ENCODE peak calls at places on chromosomes 2 and 18, in six cellular contexts. Z is adrenal gland; P is GM12865; W is mucosa of descending colon; J is NCI-H1105 treated with DMSO at 0.1 percent for 48 hours; D is stimulated activated CD8-positive, alpha-beta memory T cell treated with anti-CD3 and anti-CD28 coated beads, Interleukin-15, amount 100 ng/mL, for 4 hours. H is an unnamed sample.
A peak's percentile ranks its signal among the peaks of the same experiment; 100 is the strongest.

GRCh38 chr2:168643979-168644378 is 158.5 kb upstream of the NOSTRIN start:
- DNase-seq in W (no peak), Z (no peak), P (no peak), J (no peak), D (no peak), H (no peak)

GRCh38 chr2:102755284-102755683 is 6.5 kb upstream of the TMEM182 start:
- DNase-seq in D (no peak), P (no peak), Z (no peak), J (no peak), W (no peak), H (no peak)

GRCh38 chr18:7084080-7084765 is 33.4 kb downstream of the LAMA1 start:
- DNase-seq in Z (peak; percentile 11), W (no peak), J (no peak), P (peak; percentile 2), D (no peak), H (no peak)

GRCh38 chr2:160507464-160507863 is 13.9 kb upstream of the RBMS1 start:
- DNase-seq in J (no peak), W (no peak), Z (no peak), P (no peak), D (no peak), H (no peak)

GRCh38 chr2:119149611-119150010 is 8.9 kb downstream of the C1QL2 start:
- DNase-seq in Z (no peak), P (no peak), J (no peak), D (no peak), W (no peak), H (no peak)

GRCh38 chr2:67012165-67012564 is 385.0 kb upstream of the ETAA1 start:
- DNase-seq in Z (no peak), W (no peak), P (no peak), J (no peak), D (no peak), H (no peak)

GRCh38 chr2:128625966-128626757 is 307.5 kb upstream of the HS6ST1 start:
- DNase-seq in D (no peak), W (no peak), P (no peak), J (no peak), Z (no peak), H (no peak)

GRCh38 chr2:216991563-216991962 is 131.7 kb upstream of the TNP1 start:
- DNase-seq in W (peak; percentile 25), Z (peak; percentile 24), P (no peak), D (no peak), J (peak; percentile 35), H (peak; percentile 71)

GRCh38 chr2:3664925-3665324 is 6.9 kb downstream of the ALLC start:
- DNase-seq in Z (peak; percentile 71), P (no peak), D (no peak), W (no peak), J (no peak), H (no peak)

GRCh38 chr2:240885980-240886565 is 9.9 kb downstream of the MAB21L4 start:
- DNase-seq in D (no peak), J (no peak), W (no peak), Z (no peak), P (no peak), H (no peak)

GRCh38 chr2:237732070-237732469 is 66.5 kb upstream of the RBM44 start:
- DNase-seq in W (no peak), J (no peak), Z (no peak), D (no peak), P (no peak), H (no peak)

GRCh38 chr18:63046375-63046774 is 273.2 kb downstream of the BCL2 start:
- DNase-seq in Z (no peak), W (peak; percentile 49), D (no peak), P (no peak), J (peak; percentile 39), H (no peak)

GRCh38 chr2:117835990-117836760 is 21.7 kb downstream of the DDX18 start:
- DNase-seq in D (no peak), W (peak; percentile 84), P (peak; percentile 24), J (peak; percentile 54), Z (peak; percentile 88), H (peak; percentile 95)

GRCh38 chr18:78765142-78765541 is 214.5 kb upstream of the SALL3 start:
- DNase-seq in P (no peak), W (no peak), Z (no peak), J (no peak), D (no peak), H (no peak)

GRCh38 chr18:29301048-29301447 is 1124.1 kb upstream of the CDH2 start:
- DNase-seq in J (no peak), P (no peak), D (no peak), Z (no peak), W (no peak), H (no peak)

GRCh38 chr2:74293191-74294065 is 49.8 kb downstream of the SLC4A5 start:
- DNase-seq in J (no peak), W (no peak), Z (no peak), D (no peak), P (no peak), H (no peak)

GRCh38 chr2:86020984-86021383 is 84.7 kb downstream of the POLR1A start:
- DNase-seq in W (peak; percentile 30), P (no peak), J (no peak), D (no peak), Z (no peak), H (peak; percentile 74)

GRCh38 chr2:23377772-23378171 is 7.2 kb upstream of the KLHL29 start:
- DNase-seq in J (no peak), Z (no peak), W (no peak), D (no peak), P (no peak), H (no peak)

GRCh38 chr2:120465989-120466703 is 120.2 kb downstream of the INHBB start:
- DNase-seq in Z (no peak), W (no peak), D (no peak), P (no peak), J (no peak), H (no peak)

GRCh38 chr2:38438536-38439225 is 61.6 kb upstream of the ATL2 start:
- DNase-seq in W (no peak), D (no peak), J (no peak), P (peak; percentile 87), Z (no peak), H (no peak)

GRCh38 chr2:98737848-98738247 is 6.9 kb upstream of the MGAT4A start:
- DNase-seq in P (no peak), J (no peak), D (no peak), W (no peak), Z (no peak), H (no peak)

GRCh38 chr18:6333981-6334380 is 80.7 kb downstream of the L3MBTL4 start:
- DNase-seq in J (no peak), D (no peak), P (no peak), Z (no peak), W (no peak), H (no peak)

GRCh38 chr2:172855588-172855987 is 119.9 kb downstream of the RAPGEF4 start:
- DNase-seq in J (no peak), W (no peak), Z (no peak), D (no peak), P (no peak), H (no peak)

GRCh38 chr2:98134601-98135000 is 47.6 kb downstream of the VWA3B start:
- DNase-seq in J (no peak), Z (no peak), W (no peak), P (no peak), D (no peak), H (no peak)

GRCh38 chr2:84152471-84152870 is 306.6 kb downstream of the SUCLG1 start:
- DNase-seq in J (no peak), P (no peak), W (no peak), Z (no peak), D (no peak), H (no peak)

GRCh38 chr18:26655614-26656400 is 107.5 kb upstream of the KCTD1 start:
- DNase-seq in W (peak; percentile 59), D (no peak), P (no peak), Z (peak; percentile 76), J (peak; percentile 44), H (peak; percentile 86)

GRCh38 chr2:218962859-218963492 is 3.5 kb downstream of the CDK5R2 start:
- DNase-seq in J (peak; percentile 94), Z (peak; percentile 69), P (peak; percentile 45), W (peak; percentile 74), D (no peak), H (peak; percentile 71)

GRCh38 chr2:197184959-197185586 is 125.5 kb downstream of the ANKRD44 start:
- DNase-seq in J (no peak), Z (peak; percentile 95), D (no peak), P (no peak), W (no peak), H (peak; percentile 91)

GRCh38 chr2:120246546-120247300 is 5.9 kb upstream of the RALB start:
- DNase-seq in J (peak; percentile 41), W (no peak), D (no peak), Z (no peak), P (no peak), H (no peak)

GRCh38 chr2:182319556-182319955 is 107.3 kb downstream of the PDE1A start:
- DNase-seq in Z (no peak), J (no peak), P (no peak), D (no peak), W (no peak), H (no peak)

GRCh38 chr2:72497761-72498160 is 328.1 kb downstream of the EXOC6B start:
- DNase-seq in D (no peak), P (no peak), W (no peak), Z (no peak), J (no peak), H (no peak)

GRCh38 chr18:22378672-22379282 is 38.9 kb downstream of the CTAGE1 start:
- DNase-seq in W (peak; percentile 72), J (no peak), P (peak; percentile 21), Z (peak; percentile 68), D (no peak), H (no peak)

GRCh38 chr2:120612471-120612870 is 123.2 kb upstream of the GLI2 start:
- DNase-seq in W (no peak), J (no peak), P (no peak), Z (no peak), D (no peak), H (no peak)

GRCh38 chr2:74457129-74457548 is 1.1 kb upstream of the WBP1 start:
- DNase-seq in P (no peak), J (peak; percentile 63), W (peak; percentile 48), D (no peak), Z (no peak), H (no peak)

GRCh38 chr2:210630904-210631560 is 74.6 kb downstream of the CPS1 start:
- DNase-seq in D (no peak), Z (no peak), P (no peak), J (peak; percentile 98), W (no peak), H (no peak)

GRCh38 chr2:191486584-191487320 is 191.2 kb upstream of the NABP1 start:
- DNase-seq in D (no peak), Z (no peak), P (no peak), W (peak; percentile 14), J (no peak), H (no peak)

GRCh38 chr2:119240311-119241204 is 16.9 kb downstream of the STEAP3 start:
- DNase-seq in Z (peak; percentile 86), D (no peak), P (no peak), W (peak; percentile 70), J (peak; percentile 90), H (peak; percentile 70)

H was measured in right cardiac atrium.